ENCODE peak calls at places on chromosomes 4 and X, in nine cellular contexts. C, Y, F, T, R, V, W, U and N are unnamed samples.

GRCh38 chr4:174989791-174990190 is 71.6 kb downstream of the ADAM29 start:
- DNase-seq in C (no peak), Y (no peak), F (no peak), T (no peak), R (no peak), V (no peak), W (no peak), U (no peak), N (no peak)

GRCh38 chr4:55947912-55948725 is 626 bp upstream of the CEP135 start:
- DNase-seq in C (peak), Y (peak), F (no peak), T (peak), R (peak), V (no peak), W (peak), U (peak), N (peak)

GRCh38 chr4:110119880-110120279 is 78.5 kb downstream of the ELOVL6 start:
- DNase-seq in C (peak), Y (no peak), F (no peak), T (no peak), R (peak), V (no peak), W (peak), U (no peak), N (no peak)

GRCh38 chr4:148151797-148152196 is 290.4 kb downstream of the NR3C2 start:
- DNase-seq in C (no peak), Y (no peak), F (no peak), T (no peak), R (no peak), V (no peak), W (no peak), U (no peak), N (no peak)

GRCh38 chrX:130091976-130092522 is 18.2 kb downstream of the ELF4 start:
- DNase-seq in C (no peak), Y (peak), F (no peak), T (peak), R (no peak), V (no peak), W (no peak), U (no peak), N (peak)

GRCh38 chrX:40006025-40007017 is 91.4 kb downstream of the BCOR start:
- DNase-seq in C (no peak), Y (no peak), F (peak), T (no peak), R (no peak), V (peak), W (peak), U (no peak), N (peak)

GRCh38 chrX:47244676-47245075 is 11.9 kb downstream of the USP11 start:
- DNase-seq in C (no peak), Y (no peak), F (no peak), T (no peak), R (no peak), V (no peak), W (no peak), U (no peak), N (no peak)

GRCh38 chrX:131068945-131069719 is 11.0 kb downstream of the ARHGAP36 start:
- DNase-seq in C (no peak), Y (peak), F (no peak), T (peak), R (peak), V (peak), W (peak), U (no peak), N (peak)

GRCh38 chr4:2753444-2753843 is 2.7 kb downstream of the TNIP2 start:
- DNase-seq in C (no peak), Y (no peak), F (no peak), T (no peak), R (peak), V (no peak), W (no peak), U (no peak), N (no peak)

GRCh38 chr4:113951263-113951662 is 28.2 kb downstream of the ARSJ start:
- DNase-seq in C (no peak), Y (no peak), F (no peak), T (no peak), R (no peak), V (no peak), W (peak), U (no peak), N (no peak)

GRCh38 chr4:30717208-30718020 is 2.8 kb upstream of the PCDH7 start:
- DNase-seq in C (no peak), Y (peak), F (no peak), T (peak), R (peak), V (peak), W (peak), U (no peak), N (peak)

GRCh38 chrX:68847172-68847571 is 18.4 kb downstream of the EFNB1 start:
- DNase-seq in C (no peak), Y (no peak), F (no peak), T (no peak), R (no peak), V (no peak), W (no peak), U (no peak), N (no peak)

GRCh38 chr4:158799013-158799770 is 30.4 kb downstream of the FNIP2 start:
- DNase-seq in C (no peak), Y (no peak), F (no peak), T (no peak), R (no peak), V (no peak), W (no peak), U (no peak), N (no peak)

GRCh38 chr4:184268574-184269160 is 51.0 kb upstream of the ENPP6 start:
- DNase-seq in C (no peak), Y (no peak), F (no peak), T (peak), R (no peak), V (no peak), W (no peak), U (no peak), N (no peak)

GRCh38 chr4:187380181-187380581 is 615.4 kb upstream of the ZFP42 start:
- DNase-seq in C (no peak), Y (no peak), F (no peak), T (no peak), R (peak), V (peak), W (no peak), U (no peak), N (no peak)

GRCh38 chrX:119552508-119552907 is 12.7 kb downstream of the STEEP1 start:
- DNase-seq in C (no peak), Y (no peak), F (no peak), T (no peak), R (peak), V (no peak), W (peak), U (no peak), N (no peak)

GRCh38 chr4:31294655-31295054 is 574.5 kb downstream of the PCDH7 start:
- DNase-seq in C (no peak), Y (no peak), F (no peak), T (no peak), R (no peak), V (no peak), W (no peak), U (no peak), N (no peak)

GRCh38 chrX:30065226-30065625 is 150.1 kb upstream of the MAGEB2 start:
- DNase-seq in C (peak), Y (no peak), F (no peak), T (no peak), R (no peak), V (no peak), W (peak), U (no peak), N (no peak)

GRCh38 chr4:136687596-136687995 is 844.7 kb downstream of the PCDH18 start:
- DNase-seq in C (no peak), Y (no peak), F (no peak), T (no peak), R (no peak), V (no peak), W (no peak), U (no peak), N (no peak)

GRCh38 chr4:136691607-136692006 is 840.7 kb downstream of the PCDH18 start:
- DNase-seq in C (no peak), Y (no peak), F (no peak), T (no peak), R (no peak), V (no peak), W (no peak), U (no peak), N (no peak)

GRCh38 chr4:136690363-136690762 is 841.9 kb downstream of the PCDH18 start:
- DNase-seq in C (no peak), Y (no peak), F (no peak), T (no peak), R (peak), V (no peak), W (peak), U (no peak), N (no peak)

GRCh38 chr4:136687118-136687517 is 845.2 kb downstream of the PCDH18 start:
- DNase-seq in C (no peak), Y (no peak), F (no peak), T (peak), R (no peak), V (peak), W (no peak), U (no peak), N (no peak)
- TF ChIP-seq CTCF in C (peak), Y (no peak), F (no peak), T (no peak), R (no peak), V (peak), W (peak), U (no peak), N (no peak)

GRCh38 chrX:7170903-7171302 is 22.9 kb upstream of the PUDP start:
- DNase-seq in C (no peak), Y (no peak), F (no peak), T (peak), R (peak), V (no peak), W (no peak), U (no peak), N (peak)
- TF ChIP-seq CTCF in C (peak), Y (no peak), F (no peak), T (peak), R (peak), V (peak), W (peak), U (peak), N (peak)

GRCh38 chr4:152168960-152169616 is 366.8 kb downstream of the FBXW7 start:
- DNase-seq in C (no peak), Y (no peak), F (no peak), T (no peak), R (peak), V (no peak), W (no peak), U (no peak), N (no peak)
- TF ChIP-seq CTCF in C (no peak), Y (no peak), F (no peak), T (no peak), R (no peak), V (no peak), W (no peak), U (no peak), N (no peak)

DNA sequence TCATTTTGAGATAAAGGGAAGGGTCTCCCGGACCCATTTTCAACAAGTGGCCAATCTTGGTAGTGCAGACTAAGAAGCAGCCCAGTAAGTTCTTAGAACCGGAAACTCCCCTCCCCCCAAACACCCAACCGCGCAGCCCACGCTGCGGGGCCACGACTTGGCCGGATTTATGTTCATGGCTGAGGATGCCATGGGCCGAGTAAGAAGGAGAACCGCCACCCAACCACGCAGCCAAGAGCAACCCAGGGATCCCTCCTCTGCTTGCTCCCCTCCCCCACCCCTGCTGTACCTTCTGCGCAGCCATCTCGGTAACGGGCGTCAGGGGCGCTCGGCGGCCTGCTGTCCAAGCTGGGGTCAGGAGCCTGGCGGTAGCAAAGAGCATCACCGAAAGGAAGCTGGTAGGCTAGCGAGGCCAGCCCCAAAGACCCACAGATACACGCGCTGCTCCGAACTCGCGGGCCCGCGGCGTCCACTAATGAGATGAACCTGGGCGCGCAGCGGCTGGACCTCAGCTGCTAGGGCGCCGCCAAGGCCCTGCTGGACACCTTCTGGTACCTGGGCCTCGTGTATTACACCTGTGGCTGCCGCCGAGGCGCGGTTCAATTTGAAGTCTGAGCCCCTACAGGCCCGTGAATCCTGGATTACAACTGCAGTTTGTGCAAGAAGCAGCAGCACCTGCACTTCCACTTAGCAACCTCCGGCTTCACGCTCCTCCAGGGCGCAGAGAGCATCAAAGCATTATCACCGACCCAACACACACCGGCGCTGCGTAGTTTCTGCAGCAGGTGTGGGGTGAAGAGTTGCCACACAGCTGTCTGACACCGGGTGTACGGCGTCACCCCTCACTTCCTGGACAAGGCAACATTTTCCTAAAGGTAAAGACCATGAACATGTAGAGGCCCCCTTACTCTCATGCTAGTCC is 63.4 kb downstream of the NUDT10 start:
- DNase-seq in C (no peak), Y (no peak), F (no peak), T (peak), R (peak), V (no peak), W (peak), U (no peak), N (peak)
- TF ChIP-seq CTCF in C (no peak), Y (no peak), F (no peak), T (no peak), R (no peak), V (peak), W (no peak), U (no peak), N (peak)

GRCh38 chrX:135697614-135698013 is 15.8 kb upstream of the CT45A1 start:
- DNase-seq in C (no peak), Y (no peak), F (no peak), T (peak), R (no peak), V (no peak), W (no peak), U (no peak), N (no peak)
- TF ChIP-seq CTCF in C (no peak), Y (peak), F (no peak), T (no peak), R (no peak), V (no peak), W (no peak), U (peak), N (no peak)

DNA sequence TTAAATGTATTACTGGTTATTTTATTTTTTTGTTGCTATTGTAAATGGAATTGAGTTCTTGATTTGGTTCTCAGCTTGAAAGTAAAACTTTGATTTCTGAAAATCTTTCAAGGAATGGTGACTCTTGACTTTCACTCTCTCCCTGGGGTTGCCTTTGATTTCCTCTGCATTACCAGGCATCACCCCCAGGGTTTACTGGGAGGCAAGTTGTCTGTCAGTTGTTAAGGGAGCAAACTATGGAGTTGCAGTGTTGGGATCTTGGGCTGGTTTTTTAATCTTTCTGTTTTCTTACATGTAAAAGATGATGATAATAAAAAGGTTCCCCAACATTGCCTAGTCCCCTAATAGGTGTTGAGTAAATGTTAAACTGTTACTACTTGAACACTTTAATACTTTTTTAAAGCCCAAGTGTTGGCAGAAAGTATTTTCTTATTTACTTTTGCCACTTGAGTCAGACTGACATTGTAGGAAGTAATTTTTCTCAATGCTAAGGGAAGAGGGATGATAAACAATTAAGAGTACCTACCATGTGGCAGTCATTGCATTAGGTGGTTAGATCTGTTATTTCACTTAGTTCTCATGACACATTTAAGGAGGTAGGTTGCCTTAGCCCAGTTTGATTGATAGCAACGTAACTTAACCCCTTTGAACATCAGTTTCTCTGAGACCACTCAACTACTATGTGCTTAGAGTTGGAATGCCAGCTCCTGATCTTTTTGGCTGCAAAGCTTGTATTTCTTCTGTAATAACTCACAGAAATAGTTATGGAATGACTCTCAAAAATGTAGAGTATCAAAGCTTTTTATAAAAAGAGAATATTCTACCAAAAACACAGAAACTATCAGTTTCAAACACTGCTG is 67.1 kb downstream of the DCLK2 start:
- DNase-seq in C (no peak), Y (no peak), F (no peak), T (no peak), R (no peak), V (no peak), W (peak), U (no peak), N (no peak)
- TF ChIP-seq CTCF in C (peak), Y (no peak), F (no peak), T (no peak), R (peak), V (peak), W (peak), U (peak), N (no peak)

DNA sequence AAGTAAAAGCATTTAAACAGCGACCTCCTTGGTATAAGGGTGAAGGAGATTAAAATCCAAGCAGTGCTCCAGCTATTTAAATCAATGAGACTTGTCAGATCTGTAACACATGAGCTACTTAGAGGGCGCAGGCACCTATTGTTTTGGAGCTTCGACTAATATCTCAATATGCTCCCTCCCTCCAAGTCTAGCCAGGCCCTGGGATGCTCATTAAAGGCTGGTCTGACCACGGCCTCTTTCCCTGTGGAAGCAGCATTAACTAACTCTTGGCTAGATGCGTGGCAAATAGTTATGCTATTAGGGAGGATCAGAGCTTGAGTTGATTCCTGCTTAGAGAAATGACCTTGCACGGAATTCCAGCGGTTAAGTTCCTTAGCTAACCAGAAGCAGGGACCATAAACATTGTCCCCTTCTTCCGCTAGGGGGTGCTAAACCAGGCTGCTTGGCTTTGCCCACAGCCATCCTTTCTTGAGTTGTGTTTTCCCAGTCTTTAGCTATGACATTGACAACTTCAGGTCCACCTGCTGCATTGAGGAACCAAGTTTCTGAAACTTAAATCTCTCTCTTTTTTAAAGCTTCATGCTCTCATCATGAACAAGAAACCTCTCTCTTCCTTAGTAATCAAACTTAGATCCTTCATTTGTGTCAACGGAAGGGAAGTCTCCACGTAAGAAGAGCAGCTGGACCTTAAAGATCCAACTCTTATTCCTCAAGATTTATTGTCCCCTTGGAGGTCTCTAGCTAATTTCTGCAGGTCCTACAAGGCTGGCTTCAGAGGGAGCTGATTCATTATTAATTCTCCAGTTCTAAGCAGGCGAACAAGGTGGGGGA is 80.7 kb upstream of the IGFBP7 start:
- DNase-seq in C (no peak), Y (peak), F (no peak), T (peak), R (peak), V (peak), W (peak), U (peak), N (peak)
- TF ChIP-seq CTCF in C (peak), Y (peak), F (peak), T (peak), R (peak), V (peak), W (peak), U (peak), N (peak)